ENCODE peak calls at places on chromosomes 5 and 9, in six cellular contexts. A, B, M, Z, D and W are unnamed samples.

GRCh38 chr5:96384353-96384752 is 48.7 kb downstream of the PCSK1 start:
- DNase-seq in A (no peak), B (no peak), M (no peak), Z (no peak), D (peak), W (no peak)

GRCh38 chr5:68845121-68845520 is 248.7 kb upstream of the SLC30A5 start:
- DNase-seq in A (no peak), B (no peak), M (no peak), Z (no peak), D (no peak), W (no peak)

GRCh38 chr5:65774346-65774745 is 52.3 kb downstream of the NLN start:
- DNase-seq in A (no peak), B (no peak), M (no peak), Z (no peak), D (peak), W (no peak)

GRCh38 chr5:95406426-95407093 is 15.4 kb downstream of the FAM81B start:
- DNase-seq in A (no peak), B (no peak), M (no peak), Z (peak), D (peak), W (no peak)

GRCh38 chr5:147346006-147346561 is 111.3 kb downstream of the STK32A start:
- DNase-seq in A (peak), B (no peak), M (no peak), Z (no peak), D (no peak), W (no peak)

GRCh38 chr9:72551306-72551705 is 29.9 kb downstream of the TMC1 start:
- DNase-seq in A (no peak), B (no peak), M (no peak), Z (no peak), D (no peak), W (no peak)

GRCh38 chr5:132473019-132473531 is 17.5 kb downstream of the IRF1 start:
- DNase-seq in A (peak), B (no peak), M (no peak), Z (no peak), D (no peak), W (no peak)

GRCh38 chr5:56358703-56359428 is 125.7 kb upstream of the ANKRD55 start:
- DNase-seq in A (no peak), B (no peak), M (no peak), Z (peak), D (peak), W (no peak)

GRCh38 chr5:178545156-178545555 is 45.0 kb downstream of the COL23A1 start:
- DNase-seq in A (no peak), B (no peak), M (no peak), Z (no peak), D (no peak), W (no peak)

GRCh38 chr5:115456539-115456938 is 88.0 kb downstream of the FEM1C start:
- DNase-seq in A (no peak), B (no peak), M (no peak), Z (no peak), D (no peak), W (no peak)

GRCh38 chr5:108700928-108701327 is 46.8 kb upstream of the FER start:
- DNase-seq in A (no peak), B (no peak), M (no peak), Z (no peak), D (no peak), W (no peak)

GRCh38 chr9:125985998-125986655 is 239.0 kb downstream of the PBX3 start:
- DNase-seq in A (no peak), B (peak), M (no peak), Z (no peak), D (no peak), W (no peak)

GRCh38 chr5:23001120-23001519 is 148.0 kb upstream of the CDH12 start:
- DNase-seq in A (no peak), B (no peak), M (no peak), Z (no peak), D (no peak), W (no peak)

GRCh38 chr9:107019216-107019615 is 156.2 kb downstream of the ZNF462 start:
- DNase-seq in A (no peak), B (no peak), M (no peak), Z (no peak), D (peak), W (no peak)

GRCh38 chr9:81656004-81656403 is 33.3 kb downstream of the TLE1 start:
- DNase-seq in A (no peak), B (no peak), M (no peak), Z (no peak), D (no peak), W (no peak)

GRCh38 chr5:149210229-149210628 is 61.4 kb upstream of the AFAP1L1 start:
- DNase-seq in A (no peak), B (no peak), M (no peak), Z (no peak), D (peak), W (no peak)

GRCh38 chr5:136249678-136250266 is 56.8 kb upstream of the SMIM32 start:
- DNase-seq in A (peak), B (no peak), M (peak), Z (peak), D (peak), W (no peak)

GRCh38 chr5:51468196-51468595 is 84.9 kb downstream of the ISL1 start:
- DNase-seq in A (peak), B (no peak), M (no peak), Z (no peak), D (peak), W (no peak)

GRCh38 chr5:164600166-164600715 is 1094.8 kb downstream of the MAT2B start:
- DNase-seq in A (peak), B (no peak), M (no peak), Z (no peak), D (peak), W (no peak)

GRCh38 chr5:83313431-83313830 is 158.1 kb upstream of the VCAN start:
- DNase-seq in A (no peak), B (no peak), M (no peak), Z (no peak), D (peak), W (no peak)

GRCh38 chr9:469672-470040 is 255.0 kb downstream of the DOCK8 start:
- DNase-seq in A (no peak), B (no peak), M (peak), Z (no peak), D (no peak), W (peak)

GRCh38 chr9:97556721-97557605 is 55.5 kb downstream of the TMOD1 start:
- DNase-seq in A (no peak), B (no peak), M (no peak), Z (peak), D (peak), W (no peak)

GRCh38 chr5:36624277-36624676 is 17.9 kb downstream of the SLC1A3 start:
- DNase-seq in A (no peak), B (no peak), M (no peak), Z (no peak), D (no peak), W (no peak)

GRCh38 chr5:178125253-178125916 is 5.4 kb upstream of the RMND5B start:
- DNase-seq in A (no peak), B (no peak), M (no peak), Z (no peak), D (no peak), W (no peak)

GRCh38 chr5:170747851-170748250 is 35.7 kb upstream of the GABRP start:
- DNase-seq in A (peak), B (peak), M (peak), Z (no peak), D (peak), W (peak)

GRCh38 chr9:113219972-113220371 is 1.1 kb downstream of the FKBP15 start:
- DNase-seq in A (peak), B (no peak), M (no peak), Z (no peak), D (no peak), W (no peak)

GRCh38 chr5:124718376-124718775 is 28.1 kb downstream of the ZNF608 start:
- DNase-seq in A (no peak), B (no peak), M (no peak), Z (no peak), D (peak), W (no peak)

GRCh38 chr5:52582313-52582712 is 205.4 kb upstream of the ITGA1 start:
- DNase-seq in A (no peak), B (no peak), M (no peak), Z (no peak), D (no peak), W (no peak)

GRCh38 chr9:70519912-70520724 is 105.7 kb upstream of the KLF9 start:
- DNase-seq in A (no peak), B (no peak), M (no peak), Z (no peak), D (no peak), W (no peak)

GRCh38 chr5:62717211-62717927 is 138.8 kb downstream of the LRRC70 start:
- DNase-seq in A (peak), B (no peak), M (no peak), Z (no peak), D (peak), W (no peak)

GRCh38 chr5:2872676-2873075 is 121.2 kb upstream of the IRX2 start:
- DNase-seq in A (no peak), B (peak), M (no peak), Z (no peak), D (no peak), W (no peak)

GRCh38 chr5:85549229-85549628 is 1068.5 kb upstream of the COX7C start:
- DNase-seq in A (no peak), B (no peak), M (no peak), Z (no peak), D (no peak), W (no peak)

DNA sequence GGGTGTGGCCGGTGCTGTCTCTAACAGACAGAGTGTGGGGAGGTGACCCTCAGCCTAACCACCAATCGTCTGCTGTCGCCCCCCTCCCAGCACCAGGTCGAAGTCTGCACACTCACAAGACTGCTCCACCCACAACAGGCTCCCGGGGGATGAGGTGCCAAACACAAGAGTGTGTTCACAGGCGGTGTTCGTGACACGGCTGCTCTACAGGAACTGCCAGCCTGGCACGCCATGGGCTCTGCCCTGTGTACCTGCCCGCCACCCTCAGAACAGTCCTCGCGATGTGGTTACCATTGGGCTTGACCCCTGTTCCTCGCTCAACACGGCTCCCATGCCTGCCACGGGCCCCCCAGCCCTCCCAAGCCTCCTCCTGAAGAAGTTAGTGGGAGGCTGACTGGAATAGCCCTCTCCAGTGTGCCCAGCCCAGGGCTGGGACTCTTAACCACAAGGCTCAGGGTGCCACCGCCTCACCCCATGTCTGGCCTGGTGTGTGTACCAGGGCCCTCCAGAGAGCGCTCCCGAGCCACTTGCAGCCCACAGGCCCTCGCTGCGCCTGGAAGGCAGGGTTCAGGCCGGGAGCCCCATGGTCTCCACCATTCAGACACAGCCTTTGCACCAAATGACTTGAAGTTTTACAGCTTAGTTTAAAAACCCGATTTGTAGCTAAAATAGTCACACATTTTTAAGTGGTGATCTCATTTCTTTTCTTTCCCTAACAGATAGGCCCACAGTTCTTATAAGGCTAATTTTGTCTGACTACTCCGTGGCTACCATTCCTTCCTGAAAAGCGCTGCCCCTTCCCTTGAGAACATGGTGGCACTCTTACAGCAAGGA is 102.5 kb downstream of the CAMSAP1 start:
- DNase-seq in A (peak), B (no peak), M (peak), Z (no peak), D (no peak), W (no peak)
- TF ChIP-seq CTCF in A (peak), B (no peak), M (no peak), Z (no peak), D (no peak), W (no peak)

GRCh38 chr9:124267271-124267807 is 9.6 kb downstream of the NEK6 start:
- DNase-seq in A (peak), B (no peak), M (no peak), Z (no peak), D (peak), W (no peak)
- TF ChIP-seq CTCF in A (no peak), B (peak), M (no peak), Z (no peak), D (peak), W (no peak)

GRCh38 chr9:134024393-134024792 is 888 bp upstream of the BRD3OS start:
- DNase-seq in A (no peak), B (no peak), M (no peak), Z (no peak), D (no peak), W (no peak)

GRCh38 chr9:134024828-134025605 is at the start of gene BRD3OS:
- DNase-seq in A (peak), B (peak), M (peak), Z (peak), D (peak), W (peak)

GRCh38 chr9:134026561-134026960 is 1.3 kb downstream of the BRD3OS start:
- DNase-seq in A (no peak), B (no peak), M (peak), Z (no peak), D (no peak), W (no peak)

GRCh38 chr9:134026981-134027380 is 1.7 kb downstream of the BRD3OS start:
- DNase-seq in A (no peak), B (no peak), M (no peak), Z (no peak), D (no peak), W (no peak)

DNA sequence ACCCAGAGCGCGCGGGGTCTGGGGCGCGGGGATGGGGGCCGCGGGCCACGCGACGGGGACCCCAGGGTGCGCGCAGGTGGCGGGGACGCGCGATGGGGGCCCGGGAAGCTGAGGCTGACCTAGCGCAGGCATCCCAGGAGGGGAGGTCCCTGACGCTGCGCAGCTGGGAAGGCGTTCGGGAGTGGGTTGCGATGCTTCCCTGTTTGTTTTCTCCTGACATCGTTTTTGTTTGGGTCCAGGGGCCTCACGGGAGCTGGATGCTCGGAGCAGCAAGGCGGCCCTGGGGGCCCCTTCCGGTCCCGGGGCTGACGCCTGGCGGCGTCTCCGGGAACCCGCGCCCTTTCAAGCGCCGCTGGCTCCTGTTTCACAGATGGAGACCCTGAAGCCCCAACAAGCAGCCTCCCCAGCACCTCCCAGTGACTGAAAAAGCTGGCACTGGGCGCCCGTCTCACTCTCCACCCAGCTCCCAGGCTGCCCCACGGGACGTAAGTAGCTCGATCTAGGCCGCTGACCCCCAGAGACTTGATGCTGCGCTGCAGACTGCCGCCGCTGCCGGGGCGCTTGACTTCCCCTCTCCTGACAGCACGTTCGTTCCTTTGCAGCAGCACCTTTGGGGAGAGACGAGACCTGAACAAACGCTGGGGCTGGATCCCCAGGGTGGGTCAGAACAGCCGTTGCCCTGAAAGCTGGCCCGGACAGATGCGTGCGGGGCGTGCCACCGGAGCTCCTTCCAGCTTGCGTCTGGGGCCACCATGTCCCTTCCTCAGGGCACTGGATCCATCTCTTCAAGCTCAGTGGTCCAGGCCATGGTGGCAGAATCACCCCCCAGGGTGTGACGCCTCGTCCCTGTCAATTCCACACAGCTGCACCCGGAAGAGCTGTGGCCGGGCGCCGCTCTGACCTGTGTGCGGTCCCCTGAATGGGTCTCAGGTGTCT is 593 bp downstream of the BRD3OS start:
- DNase-seq in A (peak), B (peak), M (peak), Z (peak), D (peak), W (no peak)
- TF ChIP-seq CTCF in A (no peak), B (peak), M (peak), Z (no peak), D (peak), W (no peak)

GRCh38 chr9:80605129-80605528 is 1033.4 kb downstream of the TLE4 start:
- DNase-seq in A (peak), B (no peak), M (no peak), Z (no peak), D (peak), W (no peak)
- TF ChIP-seq CTCF in A (no peak), B (peak), M (peak), Z (peak), D (peak), W (no peak)

GRCh38 chr5:142543951-142544753 is 141.7 kb downstream of the FGF1 start:
- DNase-seq in A (no peak), B (no peak), M (no peak), Z (no peak), D (peak), W (no peak)

GRCh38 chr5:142545653-142546322 is 140.1 kb downstream of the FGF1 start:
- DNase-seq in A (no peak), B (no peak), M (no peak), Z (no peak), D (peak), W (no peak)

GRCh38 chr5:142544946-142545652 is 140.8 kb downstream of the FGF1 start:
- DNase-seq in A (no peak), B (no peak), M (no peak), Z (no peak), D (peak), W (no peak)

GRCh38 chr5:142540774-142541466 is 145.0 kb downstream of the FGF1 start:
- DNase-seq in A (no peak), B (no peak), M (peak), Z (no peak), D (peak), W (no peak)

GRCh38 chr5:142542906-142543305 is 143.0 kb downstream of the FGF1 start:
- DNase-seq in A (no peak), B (no peak), M (no peak), Z (no peak), D (peak), W (no peak)
- TF ChIP-seq CTCF in A (no peak), B (peak), M (no peak), Z (no peak), D (peak), W (no peak)

DNA sequence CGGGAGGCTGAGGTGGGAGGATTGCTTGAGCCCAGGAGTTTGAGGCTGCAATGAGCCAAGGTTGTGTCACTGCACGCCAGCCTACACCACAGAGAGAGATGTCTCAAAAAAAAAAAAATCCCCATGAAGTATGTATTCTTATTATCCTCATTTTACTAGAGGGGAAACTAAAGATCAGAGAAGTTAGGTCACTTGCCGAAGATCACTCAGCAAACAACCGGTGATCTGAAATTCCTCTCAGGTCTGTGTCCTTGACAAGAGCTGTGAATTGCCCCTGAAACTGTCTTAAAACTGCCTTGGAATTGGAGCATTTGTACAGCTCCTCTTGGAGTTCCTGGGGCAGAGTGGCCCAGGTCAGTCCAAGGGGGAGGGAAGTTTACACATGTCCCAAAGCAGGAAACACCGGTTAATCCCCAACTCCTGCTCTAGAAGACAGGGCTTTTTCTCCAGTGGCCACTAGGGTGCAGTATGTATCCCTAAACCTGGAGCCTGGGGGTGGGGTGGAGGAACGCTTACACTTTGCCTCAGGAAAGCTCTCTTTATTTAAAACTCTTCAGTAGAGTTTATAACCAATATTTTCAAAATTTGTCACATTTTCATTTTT is 27.6 kb downstream of the AQP7 start:
- DNase-seq in A (peak), B (no peak), M (peak), Z (peak), D (peak), W (peak)
- TF ChIP-seq CTCF in A (peak), B (peak), M (peak), Z (peak), D (peak), W (peak)

GRCh38 chr9:128995791-128996190 is 32.3 kb downstream of the SH3GLB2 start:
- DNase-seq in A (no peak), B (no peak), M (no peak), Z (no peak), D (peak), W (no peak)

GRCh38 chr9:128987800-128988199 is 40.3 kb downstream of the NUP188 start:
- DNase-seq in A (no peak), B (no peak), M (no peak), Z (no peak), D (peak), W (no peak)

GRCh38 chr9:128998462-128998861 is 29.7 kb downstream of the SH3GLB2 start:
- DNase-seq in A (no peak), B (no peak), M (no peak), Z (no peak), D (no peak), W (no peak)

DNA sequence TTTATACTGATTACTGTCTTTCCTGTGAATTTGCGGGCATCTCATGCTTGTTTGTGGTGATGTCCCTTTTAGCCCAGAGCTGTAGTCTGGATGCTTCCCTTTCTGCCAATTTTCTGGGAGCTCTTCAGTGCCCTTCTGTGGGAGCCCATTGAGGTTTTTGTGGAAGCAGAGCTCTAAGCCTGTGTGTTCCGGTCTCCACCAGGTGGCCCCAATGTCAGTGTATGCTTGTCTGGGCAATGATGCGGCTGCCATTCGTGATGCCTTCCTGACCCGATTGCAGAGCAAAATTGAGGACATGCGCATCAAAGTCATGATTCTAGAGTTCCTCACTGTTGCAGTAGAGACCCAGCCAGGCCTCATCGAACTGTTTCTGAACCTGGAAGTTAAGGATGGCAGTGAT is 35.1 kb downstream of the SH3GLB2 start:
- DNase-seq in A (no peak), B (no peak), M (peak), Z (no peak), D (peak), W (no peak)
- TF ChIP-seq CTCF in A (peak), B (peak), M (peak), Z (no peak), D (peak), W (no peak)